ENCODE peak calls at places on chromosomes 4 and X, in six cellular contexts. S, K, H, W, O and T are unnamed samples.

GRCh38 chr4:87211249-87211952 is 9.0 kb downstream of the KLHL8 start:
- DNase-seq in S (no peak), K (no peak), H (no peak), W (no peak), O (no peak), T (no peak)

GRCh38 chrX:39336709-39337294 is 535.5 kb downstream of the MID1IP1 start:
- DNase-seq in S (no peak), K (no peak), H (no peak), W (no peak), O (no peak), T (no peak)

GRCh38 chrX:40097492-40098263 is at the start of gene BCOR:
- DNase-seq in S (peak; percentile 86), K (no peak), H (no peak), W (peak; percentile 71), O (no peak), T (no peak)

GRCh38 chr4:1044469-1045192 is 33.2 kb downstream of the FGFRL1 start:
- DNase-seq in S (no peak), K (no peak), H (no peak), W (no peak), O (no peak), T (no peak)

GRCh38 chr4:113871080-113871479 is 108.4 kb downstream of the ARSJ start:
- DNase-seq in S (no peak), K (no peak), H (no peak), W (no peak), O (no peak), T (no peak)

GRCh38 chr4:40553995-40554394 is 75.7 kb downstream of the RBM47 start:
- DNase-seq in S (peak; percentile 86), K (no peak), H (no peak), W (no peak), O (no peak), T (no peak)

GRCh38 chr4:106851686-106852085 is 184.4 kb downstream of the DKK2 start:
- DNase-seq in S (no peak), K (no peak), H (no peak), W (no peak), O (no peak), T (peak; percentile 36)

GRCh38 chr4:22477136-22477793 is 38.6 kb downstream of the ADGRA3 start:
- DNase-seq in S (no peak), K (no peak), H (no peak), W (no peak), O (no peak), T (no peak)

GRCh38 chr4:113809313-113809712 is 47.8 kb upstream of the CAMK2D start:
- DNase-seq in S (no peak), K (no peak), H (peak; percentile 66), W (peak; percentile 25), O (no peak), T (no peak)

GRCh38 chr4:150130953-150131352 is 52.7 kb downstream of the DCLK2 start:
- DNase-seq in S (no peak), K (no peak), H (no peak), W (no peak), O (peak; percentile 85), T (no peak)

GRCh38 chr4:53800741-53801140 is 209.5 kb upstream of the LNX1 start:
- DNase-seq in S (no peak), K (no peak), H (no peak), W (no peak), O (no peak), T (no peak)

GRCh38 chrX:38166478-38167083 is 54.1 kb downstream of the SRPX start:
- DNase-seq in S (peak; percentile 39), K (peak; percentile 3), H (no peak), W (peak; percentile 38), O (peak; percentile 29), T (no peak)

GRCh38 chrX:10828640-10829039 is 208.3 kb upstream of the MID1 start:
- DNase-seq in S (no peak), K (no peak), H (no peak), W (no peak), O (no peak), T (no peak)

DNA sequence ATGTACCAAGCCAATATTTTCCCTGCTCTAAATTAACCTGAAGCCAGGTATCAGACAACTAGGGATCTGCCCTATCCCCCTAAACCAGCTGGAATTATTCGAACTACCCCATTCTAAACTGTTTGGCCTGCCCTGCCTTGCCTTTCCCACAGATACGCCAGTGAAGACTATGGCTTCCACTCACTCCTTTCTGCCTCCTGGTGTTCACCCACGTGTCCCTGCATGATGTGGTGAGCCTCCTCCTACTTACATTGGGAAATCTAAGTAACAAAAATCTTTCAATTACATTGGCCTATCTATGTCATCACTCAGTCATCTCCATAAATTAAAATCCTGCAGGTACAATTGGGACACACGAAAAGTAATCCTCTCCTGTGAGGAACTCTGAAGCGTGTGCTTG is 6.1 kb upstream of the LDOC1 start:
- DNase-seq in S (no peak), K (no peak), H (no peak), W (no peak), O (no peak), T (no peak)
- TF ChIP-seq CTCF in S (no peak), K (no peak), H (no peak), W (no peak), O (no peak), T (no peak)

GRCh38 chrX:25006586-25007058 is 9.1 kb downstream of the ARX start:
- DNase-seq in S (no peak), K (no peak), H (no peak), W (no peak), O (no peak), T (no peak)

GRCh38 chrX:25004485-25005032 is 11.2 kb downstream of the ARX start:
- DNase-seq in S (no peak), K (no peak), H (no peak), W (no peak), O (no peak), T (no peak)

GRCh38 chrX:25004040-25004439 is 11.7 kb downstream of the ARX start:
- DNase-seq in S (no peak), K (no peak), H (no peak), W (no peak), O (no peak), T (no peak)

GRCh38 chrX:25005382-25006185 is 10.2 kb downstream of the ARX start:
- DNase-seq in S (no peak), K (no peak), H (no peak), W (no peak), O (no peak), T (no peak)

GRCh38 chrX:25005034-25005381 is 10.8 kb downstream of the ARX start:
- DNase-seq in S (no peak), K (no peak), H (no peak), W (no peak), O (no peak), T (no peak)
- H3K4me3 ChIP-seq in S (no peak overlapping the region), K (no peak overlapping the region), H (no peak overlapping the region), W (no peak overlapping the region), O (no peak overlapping the region), T (no peak overlapping the region)

DNA sequence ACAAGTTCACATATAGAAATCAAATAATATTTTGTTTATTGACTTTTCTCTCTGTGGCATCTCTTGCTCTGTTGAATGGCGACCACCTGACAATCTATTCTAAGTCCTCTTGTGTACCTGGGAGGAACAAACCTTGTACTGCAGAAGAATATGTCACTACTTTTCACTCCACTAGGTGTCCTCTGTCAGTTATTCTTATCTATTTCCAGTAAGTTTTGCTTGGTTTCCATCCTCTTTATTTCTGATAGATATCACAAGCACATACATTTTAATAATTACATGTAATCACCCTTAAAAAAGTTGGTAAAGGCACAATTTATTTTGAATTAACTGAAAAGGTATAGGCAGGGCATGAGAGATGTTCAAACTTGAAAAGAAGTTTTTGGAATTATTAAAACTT is 238.4 kb downstream of the SNCA start:
- DNase-seq in S (peak; percentile 3), K (peak; percentile 26), H (no peak), W (peak; percentile 44), O (no peak), T (no peak)
- TF ChIP-seq CTCF in S (no peak), K (peak; percentile 58), H (no peak), W (peak; percentile 52), O (peak; percentile 43), T (no peak)

GRCh38 chr4:76578002-76578560 is 143.1 kb downstream of the SHROOM3 start:
- DNase-seq in S (no peak), K (no peak), H (no peak), W (no peak), O (no peak), T (no peak)

GRCh38 chr4:76581276-76581675 is 146.2 kb downstream of the SHROOM3 start:
- DNase-seq in S (no peak), K (no peak), H (no peak), W (no peak), O (no peak), T (no peak)

GRCh38 chr4:76582074-76582816 is 147.2 kb downstream of the SHROOM3 start:
- DNase-seq in S (no peak), K (no peak), H (no peak), W (no peak), O (no peak), T (peak; percentile 77)

GRCh38 chr4:76576824-76577223 is 141.8 kb downstream of the SHROOM3 start:
- DNase-seq in S (no peak), K (no peak), H (no peak), W (no peak), O (no peak), T (no peak)

GRCh38 chr4:76579596-76580375 is 144.8 kb downstream of the SHROOM3 start:
- DNase-seq in S (no peak), K (no peak), H (no peak), W (peak; percentile 40), O (no peak), T (no peak)
- H3K4me3 ChIP-seq in S (no peak overlapping the region), K (no peak overlapping the region), H (no peak overlapping the region), W (no peak overlapping the region), O (no peak overlapping the region), T (no peak overlapping the region)

GRCh38 chr4:145440292-145441007 is 41.2 kb upstream of the SMAD1 start:
- DNase-seq in S (no peak), K (no peak), H (no peak), W (no peak), O (no peak), T (no peak)
- TF ChIP-seq CTCF in S (no peak), K (no peak), H (no peak), W (no peak), O (no peak), T (no peak)

GRCh38 chr4:8230033-8230432 is 30.9 kb downstream of the SH3TC1 start:
- DNase-seq in S (no peak), K (no peak), H (no peak), W (no peak), O (no peak), T (no peak)

GRCh38 chr4:8230891-8231290 is 31.8 kb downstream of the SH3TC1 start:
- DNase-seq in S (no peak), K (no peak), H (no peak), W (no peak), O (peak; percentile 19), T (no peak)

GRCh38 chr4:8229341-8229975 is 30.4 kb downstream of the SH3TC1 start:
- DNase-seq in S (no peak), K (no peak), H (no peak), W (no peak), O (no peak), T (no peak)

GRCh38 chr4:8232748-8233147 is 33.7 kb downstream of the SH3TC1 start:
- DNase-seq in S (no peak), K (no peak), H (no peak), W (no peak), O (no peak), T (no peak)

GRCh38 chr4:8231551-8232049 is 32.5 kb downstream of the SH3TC1 start:
- DNase-seq in S (no peak), K (no peak), H (no peak), W (no peak), O (no peak), T (no peak)
- H3K4me3 ChIP-seq in S (no peak overlapping the region), K (no peak overlapping the region), H (no peak overlapping the region), W (no peak overlapping the region), O (no peak overlapping the region), T (no peak overlapping the region)